ENCODE peak calls at places on chromosomes 2 and 18, in eight cellular contexts. P, T, V, U, Y, E, O and B are unnamed samples.

GRCh38 chr2:15053542-15053941 is 421.0 kb downstream of the LRATD1 start:
- DNase-seq in P (no peak), Y (no peak), T (no peak), E (no peak), O (no peak), V (no peak), U (no peak), B (no peak)

GRCh38 chr2:157845081-157845480 is 31.0 kb downstream of the ACVR1 start:
- DNase-seq in E (no peak), Y (no peak), V (no peak), O (no peak), T (no peak), P (no peak), U (no peak), B (no peak)

GRCh38 chr18:66046025-66046602 is 295.3 kb downstream of the CDH7 start:
- DNase-seq in O (no peak), Y (no peak), E (no peak), V (no peak), T (no peak), U (no peak), P (no peak), B (no peak)

GRCh38 chr18:50817898-50818250 is 1.9 kb downstream of the MRO start:
- DNase-seq in O (no peak), Y (no peak), P (no peak), T (no peak), E (no peak), U (no peak), V (no peak), B (no peak)

GRCh38 chr18:44744206-44745180 is 63.8 kb downstream of the SETBP1 start:
- DNase-seq in P (no peak), E (no peak), U (no peak), V (peak), Y (no peak), T (no peak), O (no peak), B (no peak)

GRCh38 chr18:58379443-58379842 is 249.4 kb downstream of the ALPK2 start:
- DNase-seq in U (no peak), T (no peak), E (no peak), V (no peak), Y (no peak), O (no peak), P (no peak), B (no peak)

GRCh38 chr2:241811209-241811951 is 2.4 kb downstream of the NEU4 start:
- DNase-seq in U (peak), Y (peak), E (no peak), P (peak), T (no peak), V (no peak), O (no peak), B (no peak)

GRCh38 chr2:126436411-126436810 is 219.5 kb upstream of the GYPC start:
- DNase-seq in Y (no peak), P (no peak), V (no peak), T (no peak), U (no peak), O (no peak), E (no peak), B (no peak)

GRCh38 chr2:85913854-85914524 is 25.2 kb upstream of the ST3GAL5 start:
- DNase-seq in Y (no peak), O (no peak), E (no peak), U (peak), T (no peak), V (no peak), P (no peak), B (no peak)

GRCh38 chr2:12089001-12089400 is 342.6 kb downstream of the LPIN1 start:
- DNase-seq in Y (no peak), U (no peak), P (no peak), V (no peak), O (no peak), T (no peak), E (no peak), B (no peak)

GRCh38 chr2:150944315-150944714 is 317.3 kb downstream of the RBM43 start:
- DNase-seq in O (no peak), V (no peak), Y (no peak), P (no peak), E (no peak), T (no peak), U (no peak), B (no peak)

GRCh38 chr2:159867557-159868330 is 69.7 kb upstream of the CD302 start:
- DNase-seq in O (no peak), U (no peak), V (peak), E (no peak), P (no peak), T (no peak), Y (no peak), B (no peak)

GRCh38 chr2:105546623-105546964 is 147.7 kb upstream of the FHL2 start:
- DNase-seq in P (no peak), V (no peak), Y (no peak), E (peak), T (no peak), U (no peak), O (no peak), B (no peak)

GRCh38 chr2:240968731-240969624 is 29.4 kb upstream of the SNED1 start:
- DNase-seq in T (no peak), Y (peak), P (peak), E (no peak), U (no peak), O (no peak), V (peak), B (no peak)

GRCh38 chr2:164766217-164766616 is 75.4 kb downstream of the COBLL1 start:
- DNase-seq in V (no peak), P (no peak), Y (no peak), E (no peak), T (no peak), U (no peak), O (no peak), B (no peak)

GRCh38 chr18:48931680-48932461 is 18.9 kb downstream of the SMAD7 start:
- DNase-seq in U (peak), O (no peak), Y (peak), T (no peak), P (no peak), E (peak), V (no peak), B (no peak)

GRCh38 chr2:194545978-194546377 is 1111.0 kb upstream of the SLC39A10 start:
- DNase-seq in V (no peak), Y (no peak), T (no peak), O (no peak), E (peak), U (no peak), P (no peak), B (no peak)

GRCh38 chr2:207160115-207160514 is 5.6 kb downstream of the KLF7 start:
- DNase-seq in E (peak), Y (no peak), T (no peak), V (peak), O (no peak), U (no peak), P (no peak), B (no peak)

GRCh38 chr2:84467389-84467788 is 8.3 kb upstream of the SUCLG1 start:
- DNase-seq in U (no peak), E (no peak), O (no peak), Y (no peak), P (no peak), T (no peak), V (no peak), B (no peak)

GRCh38 chr18:77853859-77854258 is 604.2 kb downstream of the GALR1 start:
- DNase-seq in E (no peak), U (no peak), O (no peak), P (no peak), Y (no peak), T (no peak), V (no peak), B (no peak)

GRCh38 chr18:27685807-27686412 is 491.0 kb downstream of the CDH2 start:
- DNase-seq in E (peak), U (no peak), T (no peak), O (no peak), Y (no peak), V (peak), P (no peak), B (no peak)

GRCh38 chr2:159124931-159125467 is 156.6 kb downstream of the TANC1 start:
- DNase-seq in T (no peak), V (no peak), Y (peak), P (no peak), U (no peak), E (peak), O (no peak), B (no peak)

GRCh38 chr2:162261032-162261945 is 18.0 kb upstream of the FAP start:
- DNase-seq in T (peak), V (no peak), O (no peak), Y (no peak), P (peak), E (peak), U (peak), B (peak)

GRCh38 chr18:66752733-66753132 is 148.8 kb upstream of the CDH19 start:
- DNase-seq in O (no peak), Y (no peak), V (no peak), U (no peak), P (no peak), T (no peak), E (no peak), B (no peak)

GRCh38 chr18:10381951-10382350 is 72.5 kb upstream of the APCDD1 start:
- DNase-seq in E (no peak), Y (no peak), P (no peak), O (no peak), T (no peak), U (no peak), V (no peak), B (no peak)

GRCh38 chr2:30710461-30710860 is 96.8 kb downstream of the CAPN13 start:
- DNase-seq in T (no peak), P (peak), O (no peak), V (no peak), U (no peak), E (no peak), Y (no peak), B (no peak)

GRCh38 chr2:180474716-180475115 is 467.6 kb upstream of the CWC22 start:
- DNase-seq in Y (no peak), P (no peak), E (no peak), V (no peak), T (no peak), U (no peak), O (no peak), B (no peak)

GRCh38 chr2:101399001-101399794 is 11.9 kb upstream of the CREG2 start:
- DNase-seq in U (no peak), P (no peak), V (no peak), O (no peak), T (no peak), Y (no peak), E (no peak), B (no peak)

GRCh38 chr2:70703900-70704549 is 64.0 kb downstream of the ADD2 start:
- DNase-seq in V (peak), Y (no peak), T (no peak), U (no peak), P (no peak), E (no peak), O (no peak), B (no peak)

GRCh38 chr2:9637330-9637729 is 6.5 kb upstream of the YWHAQ start:
- DNase-seq in Y (no peak), V (peak), P (no peak), O (no peak), E (peak), U (no peak), T (no peak), B (no peak)

DNA sequence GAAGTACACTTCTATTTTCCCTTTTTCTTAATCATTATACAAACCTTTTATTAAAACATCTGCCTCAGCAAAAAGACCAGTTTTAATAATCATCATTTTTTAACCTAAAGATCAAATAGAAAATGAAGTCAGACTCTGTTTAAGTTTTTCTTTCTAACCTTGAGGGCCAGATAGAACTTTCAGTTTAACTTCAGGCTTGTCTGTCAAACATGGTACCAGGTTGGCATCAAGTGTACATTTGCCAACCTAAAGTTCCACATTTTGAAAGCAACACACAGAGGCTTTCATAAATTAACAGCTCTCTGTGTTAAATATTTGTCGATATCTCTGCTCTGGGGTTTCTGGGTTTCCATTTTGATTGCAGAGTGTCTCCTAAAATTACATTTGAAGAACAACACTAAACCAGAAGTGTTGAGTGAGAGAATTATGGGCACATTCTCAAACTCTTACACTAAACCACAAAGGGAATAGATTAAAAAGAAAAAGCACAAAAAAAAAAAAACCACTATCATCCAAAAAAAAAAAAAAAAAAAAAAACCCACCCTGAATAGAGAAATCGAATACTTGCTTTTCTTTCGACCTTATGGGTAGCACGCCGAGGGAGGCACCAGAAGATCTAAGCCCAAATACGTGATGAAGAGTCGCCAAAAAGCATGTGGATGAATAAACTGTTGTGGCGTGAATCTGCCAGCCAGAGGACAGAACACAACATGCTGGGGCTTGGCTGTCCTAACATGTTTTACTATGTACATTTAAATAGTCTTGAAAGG is 166.2 kb downstream of the TCF4 start:
- DNase-seq in O (no peak), T (no peak), Y (no peak), E (peak), U (peak), P (no peak), V (no peak), B (no peak)
- H3K4me3 ChIP-seq in O (peak), T (peak), Y (peak), E (peak), U (peak), P (peak), V (no peak), B (no peak)

GRCh38 chr2:219688560-219689445 is 61.4 kb downstream of the SLC4A3 start:
- DNase-seq in V (no peak), E (no peak), T (no peak), Y (no peak), O (no peak), P (no peak), U (no peak), B (peak)
- H3K27ac ChIP-seq in V (no peak), E (no peak), T (peak), Y (no peak), O (peak), P (no peak), U (peak), B (no peak)

GRCh38 chr2:1742680-1743395 is 1.5 kb downstream of the PXDN start:
- DNase-seq in O (peak), V (peak), U (peak), Y (peak), T (peak), E (peak), P (peak), B (peak)
- TF ChIP-seq CTCF in O (peak), V (peak), U (peak), Y (no peak), T (peak), E (peak), P (peak), B (peak)

GRCh38 chr2:216635171-216635570 is 2.0 kb downstream of the IGFBP2 start:
- DNase-seq in E (peak), P (no peak), V (peak), Y (no peak), O (no peak), U (no peak), T (no peak), B (no peak)

GRCh38 chr2:216632321-216632951 is 784 bp upstream of the IGFBP2 start:
- DNase-seq in Y (no peak), V (peak), T (no peak), U (no peak), E (no peak), O (no peak), P (no peak), B (no peak)

GRCh38 chr2:216634317-216635148 is 1.3 kb downstream of the IGFBP2 start:
- DNase-seq in P (no peak), E (peak), T (no peak), U (no peak), Y (no peak), O (no peak), V (peak), B (no peak)

GRCh38 chr2:216633616-216634316 is 546 bp downstream of the IGFBP2 start:
- DNase-seq in P (no peak), V (no peak), Y (peak), E (peak), U (no peak), T (no peak), O (no peak), B (no peak)

GRCh38 chr2:216632952-216633615 is at the start of gene IGFBP2:
- DNase-seq in Y (peak), E (peak), U (no peak), O (no peak), V (peak), T (no peak), P (no peak), B (no peak)
- H3K4me3 ChIP-seq in Y (peak), E (peak), U (peak), O (peak), V (peak), T (peak), P (peak), B (peak)

GRCh38 chr2:61432990-61433389 is 37.9 kb downstream of the USP34 start:
- DNase-seq in P (no peak), T (no peak), V (no peak), E (no peak), O (no peak), Y (peak), U (no peak), B (peak)
- H3K27ac ChIP-seq in P (no peak), T (no peak), V (no peak), E (no peak), O (no peak), Y (peak), U (no peak), B (no peak)

DNA sequence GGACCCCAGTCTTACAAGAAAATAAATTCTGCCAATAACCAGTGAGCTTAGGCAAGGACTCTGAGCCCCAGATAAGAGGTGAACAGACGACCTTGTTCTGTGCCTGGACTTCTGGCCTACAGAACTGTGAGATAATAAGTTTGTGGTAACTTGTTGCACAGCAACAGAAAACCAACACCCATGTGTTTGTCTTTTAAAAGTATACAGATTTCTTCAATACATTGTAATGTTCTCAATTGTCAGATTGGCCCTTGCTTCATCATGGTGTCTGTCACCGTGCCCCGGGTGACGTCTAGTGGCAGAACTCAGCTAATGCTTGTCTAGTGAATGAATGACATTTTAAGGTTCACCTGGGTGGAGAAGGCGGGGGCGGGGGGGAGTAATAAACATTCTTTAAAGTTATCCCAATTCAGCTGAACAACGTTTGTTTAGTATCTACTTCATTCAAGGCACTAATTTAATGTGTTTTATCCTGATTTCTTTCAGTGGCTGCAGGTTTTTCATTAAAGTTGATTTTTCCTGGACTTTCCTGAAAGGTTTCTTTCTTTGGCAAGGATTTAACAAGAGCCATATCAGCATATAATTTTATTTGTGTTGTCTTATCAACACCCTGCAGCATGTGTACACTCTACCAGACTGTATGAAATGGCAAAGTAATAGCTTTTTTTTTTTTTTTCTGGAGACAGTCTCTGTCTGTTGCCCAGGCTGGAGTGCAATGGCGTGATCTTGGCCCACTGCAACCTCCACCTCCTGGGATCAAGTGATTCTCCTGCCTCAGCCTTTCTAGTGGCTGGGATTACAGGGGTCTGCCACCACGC is 123.8 kb upstream of the DLX2 start:
- DNase-seq in T (no peak), Y (peak), O (no peak), V (no peak), P (no peak), E (no peak), U (no peak), B (no peak)
- TF ChIP-seq CTCF in T (no peak), Y (no peak), O (no peak), V (no peak), P (no peak), E (no peak), U (no peak), B (no peak)

GRCh38 chr2:233084488-233084887 is 24.3 kb downstream of the INPP5D start:
- DNase-seq in T (peak), O (peak), E (peak), P (peak), V (peak), U (peak), Y (peak), B (peak)

GRCh38 chr2:233081731-233082221 is 21.6 kb downstream of the INPP5D start:
- DNase-seq in Y (peak), U (no peak), O (peak), V (no peak), E (no peak), P (peak), T (no peak), B (no peak)

GRCh38 chr2:233083782-233084181 is 23.6 kb downstream of the INPP5D start:
- DNase-seq in P (peak), Y (peak), U (no peak), E (peak), V (no peak), T (no peak), O (no peak), B (no peak)

GRCh38 chr2:233082222-233082933 is 22.2 kb downstream of the INPP5D start:
- DNase-seq in O (peak), T (no peak), V (no peak), E (no peak), Y (peak), P (peak), U (no peak), B (no peak)

GRCh38 chr2:233082934-233083755 is 23.0 kb downstream of the INPP5D start:
- DNase-seq in P (peak), Y (peak), V (no peak), U (no peak), E (peak), T (no peak), O (peak), B (no peak)
- H3K4me3 ChIP-seq in P (no peak), Y (no peak), V (no peak), U (no peak), E (no peak), T (no peak), O (no peak), B (peak)